ENCODE peak calls at places on chromosomes 16 and 17, in eight cellular contexts. One of them, this sample, is unnamed.

GRCh38 chr17:19991252-19991885 is 13.7 kb upstream of the AKAP10 start:
- DNase-seq in OCI-LY7: no peak
- DNase-seq in keratinocyte: no peak
- DNase-seq in mesenchymal stem cell: no peak
- DNase-seq in A549: no peak
- DNase-seq in cardiac muscle cell: no peak
- DNase-seq in fibroblast of lung: no peak
- DNase-seq in heart right ventricle: no peak
- DNase-seq in this sample: no peak

GRCh38 chr17:4744999-4745969 is 5.6 kb upstream of the CXCL16 start:
- DNase-seq in OCI-LY7: no peak
- DNase-seq in keratinocyte: no peak
- DNase-seq in mesenchymal stem cell: no peak
- DNase-seq in A549: no peak
- DNase-seq in cardiac muscle cell: peak
- DNase-seq in fibroblast of lung: no peak
- DNase-seq in heart right ventricle: no peak
- DNase-seq in this sample: no peak

GRCh38 chr16:16025214-16025968 is 76.0 kb downstream of the ABCC1 start:
- DNase-seq in OCI-LY7: peak
- DNase-seq in keratinocyte: no peak
- DNase-seq in mesenchymal stem cell: peak
- DNase-seq in A549: peak
- DNase-seq in cardiac muscle cell: peak
- DNase-seq in fibroblast of lung: peak
- DNase-seq in heart right ventricle: peak
- DNase-seq in this sample: peak

GRCh38 chr16:86345521-86345920 is 164.8 kb upstream of the FOXF1 start:
- DNase-seq in OCI-LY7: no peak
- DNase-seq in keratinocyte: no peak
- DNase-seq in mesenchymal stem cell: no peak
- DNase-seq in A549: no peak
- DNase-seq in cardiac muscle cell: peak
- DNase-seq in fibroblast of lung: no peak
- DNase-seq in heart right ventricle: no peak
- DNase-seq in this sample: no peak

GRCh38 chr17:10612957-10613744 is 44.0 kb downstream of the MYH3 start:
- DNase-seq in OCI-LY7: no peak
- DNase-seq in keratinocyte: no peak
- DNase-seq in mesenchymal stem cell: peak
- DNase-seq in A549: no peak
- DNase-seq in cardiac muscle cell: peak
- DNase-seq in fibroblast of lung: peak
- DNase-seq in heart right ventricle: no peak
- DNase-seq in this sample: no peak

GRCh38 chr16:2743007-2743810 is 9.2 kb upstream of the SRRM2 start:
- DNase-seq in OCI-LY7: no peak
- DNase-seq in keratinocyte: no peak
- DNase-seq in mesenchymal stem cell: no peak
- DNase-seq in A549: no peak
- DNase-seq in cardiac muscle cell: no peak
- DNase-seq in fibroblast of lung: no peak
- DNase-seq in heart right ventricle: no peak
- DNase-seq in this sample: no peak

GRCh38 chr16:69469807-69470561 is 45.6 kb downstream of the CYB5B start:
- DNase-seq in OCI-LY7: peak
- DNase-seq in keratinocyte: no peak
- DNase-seq in mesenchymal stem cell: no peak
- DNase-seq in A549: no peak
- DNase-seq in cardiac muscle cell: no peak
- DNase-seq in fibroblast of lung: no peak
- DNase-seq in heart right ventricle: no peak
- DNase-seq in this sample: no peak

GRCh38 chr16:19292186-19292585 is 6.7 kb downstream of the CLEC19A start:
- DNase-seq in OCI-LY7: no peak
- DNase-seq in keratinocyte: no peak
- DNase-seq in mesenchymal stem cell: no peak
- DNase-seq in A549: no peak
- DNase-seq in cardiac muscle cell: no peak
- DNase-seq in fibroblast of lung: no peak
- DNase-seq in heart right ventricle: no peak
- DNase-seq in this sample: no peak

GRCh38 chr16:26149661-26150060 is 457.9 kb downstream of the HS3ST4 start:
- DNase-seq in OCI-LY7: no peak
- DNase-seq in keratinocyte: no peak
- DNase-seq in mesenchymal stem cell: no peak
- DNase-seq in A549: no peak
- DNase-seq in cardiac muscle cell: no peak
- DNase-seq in fibroblast of lung: no peak
- DNase-seq in heart right ventricle: no peak
- DNase-seq in this sample: no peak

GRCh38 chr16:81790277-81790676 is 11.2 kb downstream of the PLCG2 start:
- DNase-seq in OCI-LY7: no peak
- DNase-seq in keratinocyte: no peak
- DNase-seq in mesenchymal stem cell: no peak
- DNase-seq in A549: no peak
- DNase-seq in cardiac muscle cell: no peak
- DNase-seq in fibroblast of lung: no peak
- DNase-seq in heart right ventricle: no peak
- DNase-seq in this sample: no peak

GRCh38 chr17:2962729-2963128 is 100.7 kb downstream of the OR1D5 start:
- DNase-seq in OCI-LY7: no peak
- DNase-seq in keratinocyte: no peak
- DNase-seq in mesenchymal stem cell: no peak
- DNase-seq in A549: no peak
- DNase-seq in cardiac muscle cell: no peak
- DNase-seq in fibroblast of lung: no peak
- DNase-seq in heart right ventricle: no peak
- DNase-seq in this sample: no peak

GRCh38 chr16:50684823-50685455 is 3.8 kb upstream of the SNX20 start:
- DNase-seq in OCI-LY7: no peak
- DNase-seq in keratinocyte: no peak
- DNase-seq in mesenchymal stem cell: no peak
- DNase-seq in A549: no peak
- DNase-seq in cardiac muscle cell: no peak
- DNase-seq in fibroblast of lung: no peak
- DNase-seq in heart right ventricle: no peak
- DNase-seq in this sample: no peak

GRCh38 chr16:66563574-66564334 is 2.5 kb upstream of the CMTM1 start:
- DNase-seq in OCI-LY7: no peak
- DNase-seq in keratinocyte: no peak
- DNase-seq in mesenchymal stem cell: no peak
- DNase-seq in A549: no peak
- DNase-seq in cardiac muscle cell: no peak
- DNase-seq in fibroblast of lung: no peak
- DNase-seq in heart right ventricle: no peak
- DNase-seq in this sample: no peak

GRCh38 chr17:34582901-34583245 is 3.5 kb downstream of the TMEM132E start:
- DNase-seq in OCI-LY7: no peak
- DNase-seq in keratinocyte: no peak
- DNase-seq in mesenchymal stem cell: no peak
- DNase-seq in A549: no peak
- DNase-seq in cardiac muscle cell: no peak
- DNase-seq in fibroblast of lung: no peak
- DNase-seq in heart right ventricle: no peak
- DNase-seq in this sample: no peak

GRCh38 chr16:14356064-14356463 is 274.0 kb downstream of the PARN start:
- DNase-seq in OCI-LY7: no peak
- DNase-seq in keratinocyte: no peak
- DNase-seq in mesenchymal stem cell: no peak
- DNase-seq in A549: no peak
- DNase-seq in cardiac muscle cell: no peak
- DNase-seq in fibroblast of lung: no peak
- DNase-seq in heart right ventricle: peak
- DNase-seq in this sample: no peak

GRCh38 chr17:41633498-41634197 is 9.3 kb upstream of the KRT17 start:
- DNase-seq in OCI-LY7: peak
- DNase-seq in keratinocyte: no peak
- DNase-seq in mesenchymal stem cell: peak
- DNase-seq in A549: no peak
- DNase-seq in cardiac muscle cell: peak
- DNase-seq in fibroblast of lung: peak
- DNase-seq in heart right ventricle: no peak
- DNase-seq in this sample: no peak

GRCh38 chr17:45816966-45817365 is 27.7 kb upstream of the SPPL2C start:
- DNase-seq in OCI-LY7: no peak
- DNase-seq in keratinocyte: no peak
- DNase-seq in mesenchymal stem cell: no peak
- DNase-seq in A549: no peak
- DNase-seq in cardiac muscle cell: no peak
- DNase-seq in fibroblast of lung: no peak
- DNase-seq in heart right ventricle: no peak
- DNase-seq in this sample: no peak

GRCh38 chr17:27294689-27295630 is 1.0 kb downstream of the WSB1 start:
- DNase-seq in OCI-LY7: peak
- DNase-seq in keratinocyte: no peak
- DNase-seq in mesenchymal stem cell: peak
- DNase-seq in A549: peak
- DNase-seq in cardiac muscle cell: peak
- DNase-seq in fibroblast of lung: peak
- DNase-seq in heart right ventricle: peak
- DNase-seq in this sample: peak

GRCh38 chr16:70778901-70779309 is 22.1 kb downstream of the VAC14 start:
- DNase-seq in OCI-LY7: no peak
- DNase-seq in keratinocyte: peak
- DNase-seq in mesenchymal stem cell: peak
- DNase-seq in A549: peak
- DNase-seq in cardiac muscle cell: peak
- DNase-seq in fibroblast of lung: peak
- DNase-seq in heart right ventricle: peak
- DNase-seq in this sample: peak

GRCh38 chr16:7791191-7791590 is 458.5 kb downstream of the RBFOX1 start:
- DNase-seq in OCI-LY7: no peak
- DNase-seq in keratinocyte: no peak
- DNase-seq in mesenchymal stem cell: no peak
- DNase-seq in A549: no peak
- DNase-seq in cardiac muscle cell: no peak
- DNase-seq in fibroblast of lung: no peak
- DNase-seq in heart right ventricle: no peak
- DNase-seq in this sample: no peak

GRCh38 chr17:58334661-58335060 is 6.1 kb upstream of the TSPOAP1 start:
- DNase-seq in OCI-LY7: no peak
- DNase-seq in keratinocyte: no peak
- DNase-seq in mesenchymal stem cell: no peak
- DNase-seq in A549: no peak
- DNase-seq in cardiac muscle cell: no peak
- DNase-seq in fibroblast of lung: no peak
- DNase-seq in heart right ventricle: no peak
- DNase-seq in this sample: no peak

GRCh38 chr16:1791256-1791942 is 2.1 kb downstream of the IGFALS start:
- DNase-seq in OCI-LY7: no peak
- DNase-seq in keratinocyte: no peak
- DNase-seq in mesenchymal stem cell: no peak
- DNase-seq in A549: no peak
- DNase-seq in cardiac muscle cell: no peak
- DNase-seq in fibroblast of lung: no peak
- DNase-seq in heart right ventricle: no peak
- DNase-seq in this sample: no peak

GRCh38 chr16:14280541-14280940 is 209.4 kb downstream of the MRTFB start:
- DNase-seq in OCI-LY7: no peak
- DNase-seq in keratinocyte: no peak
- DNase-seq in mesenchymal stem cell: no peak
- DNase-seq in A549: no peak
- DNase-seq in cardiac muscle cell: no peak
- DNase-seq in fibroblast of lung: no peak
- DNase-seq in heart right ventricle: no peak
- DNase-seq in this sample: no peak

GRCh38 chr17:2796164-2797140 is at the start of gene RAP1GAP2:
- DNase-seq in OCI-LY7: no peak
- DNase-seq in keratinocyte: no peak
- DNase-seq in mesenchymal stem cell: no peak
- DNase-seq in A549: no peak
- DNase-seq in cardiac muscle cell: no peak
- DNase-seq in fibroblast of lung: no peak
- DNase-seq in heart right ventricle: peak
- DNase-seq in this sample: no peak

GRCh38 chr16:69166946-69167930 is 19.7 kb upstream of the SNTB2 start:
- DNase-seq in OCI-LY7: no peak
- DNase-seq in keratinocyte: peak
- DNase-seq in mesenchymal stem cell: no peak
- DNase-seq in A549: no peak
- DNase-seq in cardiac muscle cell: peak
- DNase-seq in fibroblast of lung: no peak
- DNase-seq in heart right ventricle: no peak
- DNase-seq in this sample: peak

GRCh38 chr17:68391561-68392268 is 65.6 kb downstream of the WIPI1 start:
- DNase-seq in OCI-LY7: no peak
- DNase-seq in keratinocyte: no peak
- DNase-seq in mesenchymal stem cell: no peak
- DNase-seq in A549: no peak
- DNase-seq in cardiac muscle cell: peak
- DNase-seq in fibroblast of lung: peak
- DNase-seq in heart right ventricle: no peak
- DNase-seq in this sample: no peak
- H3K27ac ChIP-seq in OCI-LY7: no peak
- H3K27ac ChIP-seq in keratinocyte: no peak
- H3K27ac ChIP-seq in mesenchymal stem cell: no peak
- H3K27ac ChIP-seq in A549: no peak
- H3K27ac ChIP-seq in cardiac muscle cell: no peak
- H3K27ac ChIP-seq in fibroblast of lung: peak
- H3K27ac ChIP-seq in heart right ventricle: no peak
- H3K27ac ChIP-seq in this sample: no peak

GRCh38 chr17:74987418-74987908 is at the start of gene CDR2L:
- DNase-seq in OCI-LY7: peak
- DNase-seq in keratinocyte: peak
- DNase-seq in mesenchymal stem cell: peak
- DNase-seq in A549: peak
- DNase-seq in cardiac muscle cell: peak
- DNase-seq in fibroblast of lung: peak
- DNase-seq in heart right ventricle: peak
- DNase-seq in this sample: peak
- H3K4me3 ChIP-seq in OCI-LY7: peak
- H3K4me3 ChIP-seq in keratinocyte: peak
- H3K4me3 ChIP-seq in mesenchymal stem cell: peak
- H3K4me3 ChIP-seq in A549: peak
- H3K4me3 ChIP-seq in cardiac muscle cell: peak
- H3K4me3 ChIP-seq in fibroblast of lung: peak
- H3K4me3 ChIP-seq in heart right ventricle: peak
- H3K4me3 ChIP-seq in this sample: peak

GRCh38 chr17:81049973-81050551 is 15.1 kb downstream of the BAIAP2 start:
- DNase-seq in OCI-LY7: no peak
- DNase-seq in keratinocyte: peak
- DNase-seq in mesenchymal stem cell: peak
- DNase-seq in A549: no peak
- DNase-seq in cardiac muscle cell: no peak
- DNase-seq in fibroblast of lung: no peak
- DNase-seq in heart right ventricle: no peak
- DNase-seq in this sample: peak
- H3K27ac ChIP-seq in OCI-LY7: no peak
- H3K27ac ChIP-seq in keratinocyte: peak
- H3K27ac ChIP-seq in mesenchymal stem cell: peak
- H3K27ac ChIP-seq in A549: peak
- H3K27ac ChIP-seq in cardiac muscle cell: no peak
- H3K27ac ChIP-seq in fibroblast of lung: no peak
- H3K27ac ChIP-seq in heart right ventricle: peak
- H3K27ac ChIP-seq in this sample: no peak

GRCh38 chr17:77279448-77280303 is 138.9 kb downstream of the SEC14L1 start:
- DNase-seq in OCI-LY7: no peak
- DNase-seq in keratinocyte: no peak
- DNase-seq in mesenchymal stem cell: peak
- DNase-seq in A549: no peak
- DNase-seq in cardiac muscle cell: peak
- DNase-seq in fibroblast of lung: peak
- DNase-seq in heart right ventricle: no peak
- DNase-seq in this sample: no peak
- H3K4me3 ChIP-seq in OCI-LY7: no peak
- H3K4me3 ChIP-seq in keratinocyte: peak
- H3K4me3 ChIP-seq in mesenchymal stem cell: no peak
- H3K4me3 ChIP-seq in A549: no peak
- H3K4me3 ChIP-seq in cardiac muscle cell: no peak
- H3K4me3 ChIP-seq in fibroblast of lung: no peak
- H3K4me3 ChIP-seq in heart right ventricle: no peak
- H3K4me3 ChIP-seq in this sample: no peak

GRCh38 chr17:36950027-36950426 is 1.3 kb downstream of the AATF start:
- DNase-seq in OCI-LY7: no peak
- DNase-seq in keratinocyte: no peak
- DNase-seq in mesenchymal stem cell: no peak
- DNase-seq in A549: no peak
- DNase-seq in cardiac muscle cell: no peak
- DNase-seq in fibroblast of lung: no peak
- DNase-seq in heart right ventricle: no peak
- DNase-seq in this sample: no peak
- H3K27ac ChIP-seq in OCI-LY7: no peak
- H3K27ac ChIP-seq in keratinocyte: peak
- H3K27ac ChIP-seq in mesenchymal stem cell: no peak
- H3K27ac ChIP-seq in A549: peak
- H3K27ac ChIP-seq in cardiac muscle cell: no peak
- H3K27ac ChIP-seq in fibroblast of lung: no peak
- H3K27ac ChIP-seq in heart right ventricle: no peak
- H3K27ac ChIP-seq in this sample: no peak